ENCODE peak calls at places on chromosomes 12 and 14, in four cellular contexts. Z is naive thymus-derived CD4-positive, alpha-beta T cell; J is cardiac muscle cell; B is adrenal gland. I is an unnamed sample. For H3K9me3, the result is how much of the 10 kb centered on the place peaks cover.

GRCh38 chr14:99707921-99708320 is 23.8 kb downstream of the CYP46A1 start:
- DNase-seq in Z (no peak), J (no peak), B (no peak), I (no peak)

GRCh38 chr14:89750206-89750867 is 204.2 kb downstream of the EFCAB11 start:
- DNase-seq in Z (no peak), J (no peak), B (no peak), I (no peak)

GRCh38 chr12:22473212-22473611 is 71.1 kb downstream of the C2CD5 start:
- DNase-seq in Z (no peak), J (no peak), B (no peak), I (no peak)

GRCh38 chr14:54300881-54301280 is 95.9 kb upstream of the CDKN3 start:
- DNase-seq in Z (no peak), J (no peak), B (no peak), I (no peak)

GRCh38 chr12:45644521-45644920 is 85.0 kb upstream of the ARID2 start:
- DNase-seq in Z (no peak), J (no peak), B (no peak), I (no peak)

GRCh38 chr12:104793280-104793679 is 164.8 kb downstream of the SLC41A2 start:
- DNase-seq in Z (no peak), J (no peak), B (no peak), I (no peak)

GRCh38 chr12:27966870-27967269 is 5.7 kb downstream of the PTHLH start:
- DNase-seq in Z (no peak), J (no peak), B (no peak), I (no peak)

GRCh38 chr12:1047898-1048660 is 57.1 kb downstream of the ERC1 start:
- DNase-seq in Z (no peak), J (no peak), B (no peak), I (no peak)

GRCh38 chr14:51716610-51717009 is 64.9 kb downstream of the FRMD6 start:
- DNase-seq in Z (no peak), J (no peak), B (no peak), I (no peak)

GRCh38 chr12:108400481-108400880 is 61.4 kb upstream of the CMKLR1 start:
- DNase-seq in Z (no peak), J (no peak), B (no peak), I (no peak)

GRCh38 chr12:2628401-2628800 is 166.4 kb upstream of the FKBP4 start:
- DNase-seq in Z (no peak), J (no peak), B (no peak), I (peak)

GRCh38 chr12:121720762-121721161 is 8.2 kb downstream of the TMEM120B start:
- DNase-seq in Z (no peak), J (no peak), B (no peak), I (no peak)

GRCh38 chr14:89315493-89316456 is 101.3 kb downstream of the FOXN3 start:
- DNase-seq in Z (no peak), J (no peak), B (no peak), I (no peak)

GRCh38 chr12:104090685-104091084 is 26.4 kb downstream of the HCFC2 start:
- DNase-seq in Z (no peak), J (peak), B (no peak), I (no peak)

GRCh38 chr12:46858368-46858767 is 32.6 kb upstream of the SLC38A4 start:
- DNase-seq in Z (no peak), J (no peak), B (no peak), I (no peak)

GRCh38 chr14:20382526-20382925 is 30.8 kb downstream of the TEP1 start:
- DNase-seq in Z (no peak), J (no peak), B (no peak), I (no peak)

GRCh38 chr14:100621806-100622205 is 34.6 kb upstream of the BEGAIN start:
- DNase-seq in Z (no peak), J (no peak), B (no peak), I (peak)

GRCh38 chr14:64731141-64731581 is 26.9 kb downstream of the PLEKHG3 start:
- DNase-seq in Z (no peak), J (no peak), B (no peak), I (no peak)

GRCh38 chr12:107622005-107622404 is 63.6 kb upstream of the PWP1 start:
- DNase-seq in Z (no peak), J (no peak), B (no peak), I (no peak)

GRCh38 chr12:124910561-124911478 is 3.6 kb downstream of the UBC start:
- DNase-seq in Z (no peak), J (no peak), B (no peak), I (peak)

GRCh38 chr14:64700290-64700689 is 3.9 kb upstream of the PLEKHG3 start:
- DNase-seq in Z (no peak), J (no peak), B (no peak), I (no peak)

GRCh38 chr12:96489392-96490056 is at the start of gene CFAP54:
- DNase-seq in Z (peak), J (peak), B (peak), I (peak)

GRCh38 chr12:32501835-32502333 is 102.5 kb downstream of the FGD4 start:
- DNase-seq in Z (no peak), J (peak), B (peak), I (peak)

GRCh38 chr12:44015333-44015941 is 179.6 kb downstream of the TMEM117 start:
- DNase-seq in Z (no peak), J (peak), B (no peak), I (no peak)

GRCh38 chr14:50186088-50186487 is 45.3 kb downstream of the SOS2 start:
- DNase-seq in Z (no peak), J (no peak), B (no peak), I (no peak)

GRCh38 chr14:68707496-68707895 is 85.4 kb downstream of the ZFP36L1 start:
- DNase-seq in Z (no peak), J (no peak), B (no peak), I (no peak)

GRCh38 chr14:30191639-30192279 is 264.1 kb upstream of the PRKD1 start:
- DNase-seq in Z (no peak), J (no peak), B (no peak), I (no peak)

GRCh38 chr14:102500190-102500661 is 9.3 kb downstream of the ANKRD9 start:
- DNase-seq in Z (no peak), J (no peak), B (no peak), I (no peak)

DNA sequence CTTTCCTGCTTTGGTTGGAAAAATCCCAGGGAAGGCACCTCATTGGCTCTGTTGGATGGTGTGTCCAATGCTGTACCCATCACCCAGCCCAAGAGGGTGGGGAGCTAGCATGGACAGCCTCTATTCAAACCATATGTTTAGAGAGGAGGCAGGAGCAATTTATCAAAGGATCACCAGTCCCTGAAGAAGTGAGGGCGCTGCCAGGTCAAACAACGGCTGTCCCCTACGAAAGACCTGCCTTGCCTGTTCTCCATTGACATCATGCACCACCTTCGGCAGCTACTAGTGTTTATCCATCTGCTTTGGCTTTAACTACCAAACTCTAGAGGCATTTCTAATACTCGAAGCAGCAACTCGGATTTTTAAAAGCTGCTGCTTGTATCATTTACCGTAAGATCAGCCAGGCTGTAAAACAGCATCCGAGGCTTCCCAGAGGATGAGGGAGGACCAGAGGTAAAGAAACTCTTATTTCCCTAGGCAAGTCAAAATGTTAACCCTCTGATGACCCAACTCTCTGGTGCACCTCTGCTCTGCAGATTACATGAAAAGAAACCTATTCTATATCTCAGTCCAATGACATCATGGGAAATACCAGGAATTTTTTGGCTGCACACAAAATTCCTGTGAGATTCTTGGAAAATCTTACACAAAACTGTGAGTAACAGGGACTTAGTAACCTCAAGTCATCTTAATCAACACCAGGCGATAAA is 720.9 kb upstream of the TBX3 start:
- DNase-seq in Z (no peak), J (no peak), B (no peak), I (no peak)
- H3K4me3 ChIP-seq in Z (no peak), J (no peak), B (no peak), I (no peak)

DNA sequence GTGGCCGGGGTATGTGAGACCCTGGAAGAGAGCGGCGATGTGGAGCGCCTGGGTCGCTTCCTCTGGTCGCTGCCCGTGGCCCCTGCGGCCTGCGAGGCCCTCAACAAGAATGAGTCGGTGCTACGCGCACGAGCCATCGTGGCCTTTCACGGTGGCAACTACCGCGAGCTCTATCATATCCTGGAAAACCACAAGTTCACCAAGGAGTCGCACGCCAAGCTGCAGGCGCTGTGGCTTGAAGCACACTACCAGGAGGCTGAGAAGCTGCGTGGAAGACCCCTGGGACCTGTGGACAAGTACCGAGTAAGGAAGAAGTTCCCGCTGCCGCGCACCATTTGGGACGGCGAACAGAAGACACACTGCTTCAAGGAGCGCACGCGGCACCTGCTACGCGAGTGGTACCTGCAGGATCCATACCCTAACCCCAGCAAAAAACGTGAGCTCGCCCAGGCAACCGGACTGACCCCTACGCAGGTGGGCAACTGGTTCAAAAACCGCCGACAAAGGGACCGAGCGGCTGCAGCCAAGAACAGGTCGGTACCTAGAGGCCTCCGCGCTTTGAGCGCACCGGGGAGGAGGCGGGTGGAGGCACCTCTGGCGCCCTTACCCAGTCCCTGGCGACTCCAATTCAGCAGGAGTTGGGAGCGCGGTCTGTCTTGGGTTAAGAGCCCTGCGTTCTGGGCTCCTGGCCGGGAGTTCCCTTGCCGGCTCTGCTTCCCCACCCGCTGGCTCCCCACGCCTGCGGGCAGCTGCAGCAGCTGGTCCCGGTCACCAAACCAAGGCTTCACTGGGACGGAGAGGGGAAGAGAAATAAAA is 700 bp downstream of the SIX6 start:
- DNase-seq in Z (no peak), J (no peak), B (no peak), I (no peak)
- H3K9me3 ChIP-seq in Z (under half), J (under half), B (under half), I (under half)

DNA sequence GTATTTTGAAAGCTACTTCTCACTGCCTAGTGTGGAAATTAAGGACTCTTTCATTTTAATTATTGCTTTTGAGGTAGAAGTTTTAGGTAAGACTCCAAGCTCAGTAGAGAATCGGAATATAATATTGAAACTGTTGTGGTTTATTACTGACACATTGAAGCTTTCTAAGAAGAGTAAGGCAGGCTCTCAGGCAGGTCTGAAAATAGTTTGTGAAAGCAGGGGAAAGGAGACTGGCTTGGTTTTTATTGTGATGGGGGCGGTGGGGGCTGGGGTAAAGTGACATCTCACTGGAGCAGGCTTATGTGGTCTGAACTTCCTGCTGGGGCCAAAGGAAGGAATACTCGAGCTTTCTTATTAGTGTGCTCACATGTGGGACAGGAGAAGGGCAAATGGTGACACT is 79.5 kb downstream of the OTOGL start:
- DNase-seq in Z (no peak), J (no peak), B (no peak), I (no peak)
- H3K4me3 ChIP-seq in Z (no peak), J (no peak), B (no peak), I (no peak)

GRCh38 chr14:85334316-85334715 is 195.6 kb upstream of the FLRT2 start:
- DNase-seq in Z (no peak), J (no peak), B (no peak), I (no peak)
- H3K9me3 ChIP-seq in Z (under half), J (under half), B (under half), I (under half)

DNA sequence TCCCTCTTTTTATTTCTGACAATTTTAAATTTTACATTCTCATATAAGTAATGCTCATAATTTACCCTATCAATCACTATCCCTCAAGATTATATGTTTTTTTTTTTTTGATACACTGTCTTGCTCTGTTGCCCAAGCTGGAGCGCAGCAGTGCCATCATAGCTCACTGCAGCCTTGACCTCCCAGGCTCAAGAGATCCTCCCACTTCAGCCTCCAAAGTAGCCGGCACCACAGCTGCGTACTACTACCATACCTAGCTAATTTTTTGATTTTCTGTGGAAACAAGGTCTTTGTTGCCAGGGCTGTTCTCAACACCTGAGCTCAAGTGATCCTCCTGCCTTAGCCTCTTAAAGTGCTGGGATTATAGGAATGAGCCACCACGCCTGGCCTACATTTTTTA is 4.4 kb downstream of the DUSP16 start:
- DNase-seq in Z (no peak), J (no peak), B (peak), I (no peak)
- H3K4me3 ChIP-seq in Z (no peak), J (no peak), B (no peak), I (no peak)

GRCh38 chr12:132923356-132923909 is 32.7 kb downstream of the ZNF605 start:
- DNase-seq in Z (no peak), J (no peak), B (no peak), I (no peak)

GRCh38 chr12:132921685-132922084 is 34.3 kb upstream of the CHFR start:
- DNase-seq in Z (no peak), J (no peak), B (no peak), I (no peak)

GRCh38 chr12:132924356-132924755 is 31.8 kb downstream of the ZNF605 start:
- DNase-seq in Z (no peak), J (no peak), B (no peak), I (no peak)

GRCh38 chr12:132922676-132923075 is 33.4 kb downstream of the ZNF605 start:
- DNase-seq in Z (no peak), J (no peak), B (no peak), I (no peak)

GRCh38 chr12:132918680-132919079 is 31.3 kb upstream of the CHFR start:
- DNase-seq in Z (no peak), J (no peak), B (no peak), I (no peak)
- H3K9me3 ChIP-seq in Z (under half), J (under half), B (half or more), I (under half)

GRCh38 chr12:110005319-110005973 is 6.2 kb downstream of the ANKRD13A start:
- DNase-seq in Z (no peak), J (no peak), B (no peak), I (no peak)

GRCh38 chr12:110002691-110003515 is 3.7 kb downstream of the ANKRD13A start:
- DNase-seq in Z (no peak), J (no peak), B (no peak), I (no peak)

GRCh38 chr12:110001596-110001995 is 2.4 kb downstream of the ANKRD13A start:
- DNase-seq in Z (no peak), J (no peak), B (no peak), I (no peak)

GRCh38 chr12:110006115-110006514 is 6.9 kb downstream of the ANKRD13A start:
- DNase-seq in Z (no peak), J (no peak), B (no peak), I (no peak)

DNA sequence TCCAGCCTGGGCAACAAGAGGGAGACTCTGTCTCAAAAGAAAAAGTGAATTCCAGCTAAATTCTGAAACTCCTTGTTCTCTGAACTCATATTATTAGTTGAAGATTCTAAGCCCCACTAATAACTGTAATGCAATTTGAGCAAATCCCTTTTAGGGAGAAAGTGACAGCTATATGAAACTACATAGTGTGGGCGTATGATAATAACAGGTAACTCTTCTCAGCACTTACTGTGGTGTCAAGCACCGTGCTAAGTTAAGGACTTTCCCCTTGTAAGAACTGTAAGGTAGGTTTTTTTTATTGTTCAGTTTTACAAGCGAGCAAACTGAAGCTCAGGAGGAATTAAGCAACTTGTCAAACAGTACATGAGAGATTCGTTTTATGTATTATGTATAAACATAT is 5.4 kb downstream of the ANKRD13A start:
- DNase-seq in Z (no peak), J (no peak), B (no peak), I (no peak)
- H3K4me3 ChIP-seq in Z (no peak), J (no peak), B (no peak), I (no peak)

DNA sequence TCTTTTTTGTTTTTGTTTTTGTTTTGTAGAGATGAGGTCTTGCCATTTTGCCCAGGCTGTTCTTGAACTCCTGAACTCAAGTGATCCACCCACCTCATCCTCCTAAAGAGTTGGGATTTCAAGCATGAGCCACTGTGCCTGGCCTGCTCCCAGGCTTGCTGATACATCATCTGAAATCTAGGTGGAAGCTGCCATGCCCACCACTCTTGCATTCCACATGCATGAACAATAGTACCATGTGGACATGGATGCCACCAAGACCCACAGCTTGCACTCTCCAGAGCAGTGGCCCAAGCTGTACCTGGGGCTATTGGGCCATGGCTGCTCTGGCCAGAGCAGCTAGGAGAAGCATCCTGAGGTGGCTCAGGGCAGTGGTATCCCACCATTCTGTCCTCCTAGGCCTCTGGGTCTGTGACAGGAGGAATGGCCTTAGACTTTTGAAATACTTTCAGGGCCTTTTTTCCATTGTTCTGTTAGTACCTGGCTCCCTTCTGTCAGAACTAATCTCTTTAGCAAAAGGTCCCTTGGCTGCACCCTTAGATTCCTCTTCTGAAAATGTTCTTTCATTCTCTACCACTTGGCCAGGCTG is 13.7 kb downstream of the FLVCR2 start:
- DNase-seq in Z (no peak), J (no peak), B (no peak), I (no peak)
- H3K9me3 ChIP-seq in Z (under half), J (under half), B (under half), I (under half)

I was measured in colonic mucosa.